ENCODE peak calls at places on chromosome 10, in four cellular contexts. S is AG09309, R is Calu3, H is AG04449. U is an unnamed sample.

GRCh38 chr10:15320522-15321203 is 50.4 kb downstream of the FAM171A1 start:
- DNase-seq in R (no peak), S (no peak), H (no peak), U (no peak)

GRCh38 chr10:12597800-12598750 is 248.7 kb downstream of the CAMK1D start:
- DNase-seq in R (no peak), S (no peak), H (no peak), U (no peak)

GRCh38 chr10:8921583-8921982 is 867.1 kb downstream of the GATA3 start:
- DNase-seq in H (no peak), R (no peak), S (no peak), U (no peak)

GRCh38 chr10:133445268-133445732 is 8.4 kb upstream of the SCART1 start:
- DNase-seq in S (no peak), H (no peak), R (no peak), U (no peak)

GRCh38 chr10:107619124-107619523 is 454.6 kb upstream of the SORCS1 start:
- DNase-seq in H (no peak), S (no peak), R (no peak), U (no peak)

GRCh38 chr10:91864099-91864498 is 45.2 kb downstream of the FGFBP3 start:
- DNase-seq in H (no peak), S (no peak), R (no peak), U (no peak)

GRCh38 chr10:3294919-3295318 is 122.3 kb upstream of the PITRM1 start:
- DNase-seq in S (no peak), H (no peak), R (no peak), U (no peak)

GRCh38 chr10:107498983-107499382 is 334.5 kb upstream of the SORCS1 start:
- DNase-seq in R (no peak), S (no peak), H (no peak), U (no peak)

GRCh38 chr10:21171197-21171935 is 274.3 kb upstream of the NEBL start:
- DNase-seq in S (no peak), H (no peak), R (no peak), U (no peak)

GRCh38 chr10:124605001-124605370 is 139.2 kb downstream of the FAM53B start:
- DNase-seq in H (no peak), R (no peak), S (no peak), U (no peak)

GRCh38 chr10:80163741-80164341 is 31.3 kb downstream of the PLAC9 start:
- DNase-seq in R (no peak), S (no peak), H (no peak), U (no peak)

GRCh38 chr10:77606751-77607150 is 30.9 kb downstream of the KCNMA1 start:
- DNase-seq in R (no peak), S (no peak), H (no peak), U (no peak)

GRCh38 chr10:133270773-133271297 is 5.8 kb downstream of the ADAM8 start:
- DNase-seq in H (no peak), R (no peak), S (no peak), U (no peak)

GRCh38 chr10:120735773-120736371 is 115.3 kb upstream of the WDR11 start:
- DNase-seq in S (no peak), R (no peak), H (no peak), U (peak; percentile 22)

GRCh38 chr10:9869185-9869584 is 1148.5 kb upstream of the CELF2 start:
- DNase-seq in R (no peak), S (no peak), H (no peak), U (no peak)

GRCh38 chr10:25068152-25069058 is 52.0 kb downstream of the THNSL1 start:
- DNase-seq in H (no peak), R (no peak), S (no peak), U (no peak)

GRCh38 chr10:131150126-131150525 is 161.4 kb downstream of the TCERG1L start:
- DNase-seq in S (no peak), H (no peak), R (no peak), U (no peak)

GRCh38 chr10:43771675-43772074 is 123.0 kb upstream of the ZNF32 start:
- DNase-seq in S (no peak), R (no peak), H (no peak), U (no peak)

GRCh38 chr10:73819513-73820093 is 8.2 kb upstream of the NDST2 start:
- DNase-seq in S (no peak), H (no peak), R (peak; percentile 48), U (no peak)
- TF ChIP-seq CTCF in S (no peak), H (no peak), R (no peak), U (no peak)

GRCh38 chr10:69872326-69872725 is 70.6 kb downstream of the COL13A1 start:
- DNase-seq in R (no peak), H (no peak), S (no peak), U (no peak)

GRCh38 chr10:69875856-69876255 is 74.2 kb downstream of the COL13A1 start:
- DNase-seq in S (no peak), H (no peak), R (no peak), U (no peak)

GRCh38 chr10:69876286-69876685 is 74.6 kb downstream of the COL13A1 start:
- DNase-seq in H (no peak), R (no peak), S (no peak), U (no peak)

GRCh38 chr10:69873141-69873540 is 71.4 kb downstream of the COL13A1 start:
- DNase-seq in S (no peak), R (no peak), H (no peak), U (no peak)

DNA sequence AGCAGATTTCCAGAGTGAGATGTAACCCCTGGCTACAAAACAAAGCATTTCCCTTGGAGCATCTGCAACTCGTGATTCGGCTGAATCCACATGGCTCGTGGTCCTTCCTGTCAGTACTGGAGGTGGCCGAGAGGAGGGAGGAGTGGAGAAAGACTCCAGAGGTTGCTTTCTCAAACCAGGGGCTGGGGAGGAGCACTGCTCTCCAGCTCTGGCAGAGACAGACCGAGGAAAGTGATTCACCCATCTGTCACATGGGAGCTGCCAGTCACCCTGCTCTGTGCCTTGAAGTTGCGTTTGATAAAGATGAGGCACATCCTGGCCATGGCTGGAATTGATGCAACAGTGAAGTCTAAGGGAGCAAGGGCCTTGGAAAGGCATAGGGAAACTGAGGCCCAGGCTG is 72.8 kb downstream of the COL13A1 start:
- DNase-seq in R (no peak), S (peak; percentile 33), H (no peak), U (no peak)
- TF ChIP-seq CTCF in R (no peak), S (peak; percentile 22), H (no peak), U (no peak)

GRCh38 chr10:97713828-97714400 is 384 bp downstream of the MARVELD1 start:
- DNase-seq in H (no peak), R (peak; percentile 61), S (no peak), U (peak; percentile 80)
- TF ChIP-seq CTCF in H (peak; percentile 33), R (no peak), S (peak; percentile 12), U (peak; percentile 28)

GRCh38 chr10:58477902-58478301 is 34.8 kb upstream of the BICC1 start:
- DNase-seq in R (no peak), H (no peak), S (no peak), U (no peak)
- TF ChIP-seq CTCF in R (no peak), H (no peak), S (no peak), U (no peak)

DNA sequence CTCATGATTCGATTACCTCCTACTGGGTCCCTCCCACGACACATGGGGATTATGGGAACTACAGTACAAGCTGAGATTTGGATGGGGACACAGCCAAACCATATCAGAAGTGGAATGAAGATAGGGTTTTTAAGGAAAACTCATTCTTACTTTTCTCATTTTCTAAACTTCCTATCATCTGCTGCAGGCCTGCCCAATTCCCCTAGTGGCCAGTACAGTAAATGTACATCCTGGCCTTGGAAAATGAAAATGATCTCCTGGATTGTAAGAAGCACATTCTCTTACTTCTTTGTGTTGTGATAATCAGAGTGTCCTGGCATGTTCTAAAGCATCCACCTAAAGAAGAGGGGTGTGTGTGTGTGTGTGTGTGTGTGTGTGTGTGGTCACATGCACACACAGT is 421.7 kb downstream of the LRMDA start:
- DNase-seq in H (no peak), R (no peak), S (no peak), U (no peak)
- TF ChIP-seq CTCF in H (peak; percentile 6), R (peak; percentile 30), S (peak; percentile 42), U (no peak)

GRCh38 chr10:72041491-72041890 is 46.9 kb downstream of the SPOCK2 start:
- DNase-seq in R (no peak), S (no peak), H (no peak), U (no peak)

GRCh38 chr10:72039377-72039776 is 49.0 kb downstream of the SPOCK2 start:
- DNase-seq in S (no peak), R (no peak), H (no peak), U (no peak)

GRCh38 chr10:72045586-72045985 is 42.8 kb downstream of the SPOCK2 start:
- DNase-seq in H (no peak), R (no peak), S (no peak), U (no peak)

GRCh38 chr10:72044417-72045041 is 43.8 kb downstream of the SPOCK2 start:
- DNase-seq in H (no peak), S (no peak), R (peak; percentile 64), U (no peak)

DNA sequence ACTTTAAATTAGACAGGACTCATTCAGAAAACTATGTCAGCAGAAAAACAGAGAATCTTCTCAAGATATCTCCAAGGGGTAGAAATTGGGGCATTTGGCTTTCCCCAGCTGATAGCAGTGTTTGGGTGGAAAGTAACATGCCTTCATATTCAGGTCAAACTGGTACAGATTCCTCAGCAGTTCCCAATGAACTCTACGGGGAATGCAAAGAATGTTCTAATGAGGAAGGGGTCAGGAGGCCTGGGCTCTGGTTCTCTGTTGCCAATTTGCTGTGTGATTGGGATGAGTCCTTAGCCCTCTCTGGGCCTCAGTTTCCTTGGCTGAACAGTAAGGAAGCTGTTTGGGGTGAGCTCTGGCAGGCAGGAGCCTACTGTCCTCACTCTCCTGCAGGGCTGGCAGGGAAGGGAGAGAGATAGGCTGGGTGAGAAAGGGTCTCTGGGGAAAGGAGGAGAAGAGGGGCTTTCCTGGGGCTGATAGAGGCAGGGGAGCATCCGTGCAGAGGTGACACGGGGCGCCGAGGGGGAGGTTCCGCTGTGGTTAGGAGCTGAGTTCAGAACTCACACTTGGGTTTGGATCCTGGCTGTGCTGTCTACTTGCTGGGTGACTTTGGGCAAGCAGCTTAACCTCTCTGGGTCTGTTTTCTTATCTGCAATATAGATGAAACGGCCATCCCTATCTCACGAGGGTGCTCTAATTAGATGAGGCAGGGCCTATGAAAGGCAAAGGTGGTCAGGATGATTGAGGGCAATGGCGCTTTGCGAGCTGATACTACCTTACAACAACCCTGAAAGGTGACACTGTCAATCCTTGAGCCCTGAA is 45.1 kb downstream of the SPOCK2 start:
- DNase-seq in H (no peak), S (no peak), R (no peak), U (no peak)
- TF ChIP-seq CTCF in H (no peak), S (no peak), R (no peak), U (no peak)

U was measured in GM10248.